ENCODE peak calls at places on chromosomes 2 and 18, in eight cellular contexts. One of them, this sample, is unnamed.

GRCh38 chr2:23009545-23010149 is 375.3 kb upstream of the KLHL29 start:
- DNase-seq in mesenteric fat pad: no peak
- DNase-seq in stimulated activated naive CD4-positive, alpha-beta T cell: no peak
- DNase-seq in KBM-7: no peak
- DNase-seq in germinal center: no peak
- DNase-seq in T1000: peak
- DNase-seq in astrocyte: peak
- DNase-seq in activated T-cell treated with anti-CD3 and anti-CD28 coated beads, Interleukin-2, amount 50 U/mL, for 72 hours: no peak
- DNase-seq in this sample: no peak

GRCh38 chr2:199682001-199682400 is 169.0 kb downstream of the FTCDNL1 start:
- DNase-seq in astrocyte: no peak
- DNase-seq in stimulated activated naive CD4-positive, alpha-beta T cell: no peak
- DNase-seq in germinal center: no peak
- DNase-seq in activated T-cell treated with anti-CD3 and anti-CD28 coated beads, Interleukin-2, amount 50 U/mL, for 72 hours: no peak
- DNase-seq in KBM-7: no peak
- DNase-seq in mesenteric fat pad: no peak
- DNase-seq in T1000: no peak
- DNase-seq in this sample: no peak

GRCh38 chr2:39732492-39732891 is 46.6 kb downstream of the THUMPD2 start:
- DNase-seq in activated T-cell treated with anti-CD3 and anti-CD28 coated beads, Interleukin-2, amount 50 U/mL, for 72 hours: no peak
- DNase-seq in stimulated activated naive CD4-positive, alpha-beta T cell: no peak
- DNase-seq in T1000: no peak
- DNase-seq in mesenteric fat pad: no peak
- DNase-seq in germinal center: no peak
- DNase-seq in KBM-7: no peak
- DNase-seq in astrocyte: no peak
- DNase-seq in this sample: no peak

GRCh38 chr2:98394595-98395153 is 48.4 kb downstream of the CNGA3 start:
- DNase-seq in KBM-7: no peak
- DNase-seq in germinal center: no peak
- DNase-seq in activated T-cell treated with anti-CD3 and anti-CD28 coated beads, Interleukin-2, amount 50 U/mL, for 72 hours: no peak
- DNase-seq in T1000: no peak
- DNase-seq in mesenteric fat pad: no peak
- DNase-seq in astrocyte: peak
- DNase-seq in stimulated activated naive CD4-positive, alpha-beta T cell: no peak
- DNase-seq in this sample: no peak

GRCh38 chr18:741931-742512 is 29.6 kb upstream of the ENOSF1 start:
- DNase-seq in germinal center: peak
- DNase-seq in T1000: no peak
- DNase-seq in activated T-cell treated with anti-CD3 and anti-CD28 coated beads, Interleukin-2, amount 50 U/mL, for 72 hours: no peak
- DNase-seq in mesenteric fat pad: no peak
- DNase-seq in astrocyte: peak
- DNase-seq in stimulated activated naive CD4-positive, alpha-beta T cell: no peak
- DNase-seq in KBM-7: peak
- DNase-seq in this sample: no peak

GRCh38 chr2:239599299-239599698 is 198.5 kb upstream of the HDAC4 start:
- DNase-seq in mesenteric fat pad: peak
- DNase-seq in stimulated activated naive CD4-positive, alpha-beta T cell: no peak
- DNase-seq in T1000: no peak
- DNase-seq in germinal center: no peak
- DNase-seq in astrocyte: no peak
- DNase-seq in KBM-7: no peak
- DNase-seq in activated T-cell treated with anti-CD3 and anti-CD28 coated beads, Interleukin-2, amount 50 U/mL, for 72 hours: no peak
- DNase-seq in this sample: no peak

GRCh38 chr18:63378919-63379638 is 12.1 kb upstream of the KDSR start:
- DNase-seq in T1000: no peak
- DNase-seq in germinal center: no peak
- DNase-seq in activated T-cell treated with anti-CD3 and anti-CD28 coated beads, Interleukin-2, amount 50 U/mL, for 72 hours: no peak
- DNase-seq in astrocyte: no peak
- DNase-seq in stimulated activated naive CD4-positive, alpha-beta T cell: no peak
- DNase-seq in mesenteric fat pad: no peak
- DNase-seq in KBM-7: no peak
- DNase-seq in this sample: no peak

GRCh38 chr2:184113691-184114403 is 484.5 kb upstream of the ZNF804A start:
- DNase-seq in KBM-7: no peak
- DNase-seq in astrocyte: no peak
- DNase-seq in activated T-cell treated with anti-CD3 and anti-CD28 coated beads, Interleukin-2, amount 50 U/mL, for 72 hours: no peak
- DNase-seq in stimulated activated naive CD4-positive, alpha-beta T cell: no peak
- DNase-seq in germinal center: no peak
- DNase-seq in mesenteric fat pad: no peak
- DNase-seq in T1000: no peak
- DNase-seq in this sample: no peak

GRCh38 chr2:1461507-1462390 is 48.5 kb downstream of the TPO start:
- DNase-seq in mesenteric fat pad: no peak
- DNase-seq in T1000: no peak
- DNase-seq in KBM-7: no peak
- DNase-seq in stimulated activated naive CD4-positive, alpha-beta T cell: no peak
- DNase-seq in astrocyte: no peak
- DNase-seq in activated T-cell treated with anti-CD3 and anti-CD28 coated beads, Interleukin-2, amount 50 U/mL, for 72 hours: no peak
- DNase-seq in germinal center: no peak
- DNase-seq in this sample: no peak

GRCh38 chr2:113711857-113712256 is 44.6 kb downstream of the SLC35F5 start:
- DNase-seq in mesenteric fat pad: no peak
- DNase-seq in T1000: no peak
- DNase-seq in KBM-7: no peak
- DNase-seq in stimulated activated naive CD4-positive, alpha-beta T cell: no peak
- DNase-seq in activated T-cell treated with anti-CD3 and anti-CD28 coated beads, Interleukin-2, amount 50 U/mL, for 72 hours: no peak
- DNase-seq in germinal center: no peak
- DNase-seq in astrocyte: no peak
- DNase-seq in this sample: no peak

GRCh38 chr2:134228493-134228903 is 25.4 kb upstream of the MGAT5 start:
- DNase-seq in mesenteric fat pad: no peak
- DNase-seq in T1000: no peak
- DNase-seq in stimulated activated naive CD4-positive, alpha-beta T cell: no peak
- DNase-seq in KBM-7: peak
- DNase-seq in germinal center: no peak
- DNase-seq in activated T-cell treated with anti-CD3 and anti-CD28 coated beads, Interleukin-2, amount 50 U/mL, for 72 hours: no peak
- DNase-seq in astrocyte: no peak
- DNase-seq in this sample: no peak

GRCh38 chr2:205367536-205367935 is 314.8 kb upstream of the NRP2 start:
- DNase-seq in activated T-cell treated with anti-CD3 and anti-CD28 coated beads, Interleukin-2, amount 50 U/mL, for 72 hours: no peak
- DNase-seq in astrocyte: no peak
- DNase-seq in T1000: no peak
- DNase-seq in stimulated activated naive CD4-positive, alpha-beta T cell: no peak
- DNase-seq in germinal center: no peak
- DNase-seq in mesenteric fat pad: no peak
- DNase-seq in KBM-7: no peak
- DNase-seq in this sample: no peak

GRCh38 chr2:197893403-197894177 is 89.2 kb downstream of the PLCL1 start:
- DNase-seq in germinal center: no peak
- DNase-seq in activated T-cell treated with anti-CD3 and anti-CD28 coated beads, Interleukin-2, amount 50 U/mL, for 72 hours: no peak
- DNase-seq in T1000: no peak
- DNase-seq in astrocyte: no peak
- DNase-seq in KBM-7: no peak
- DNase-seq in stimulated activated naive CD4-positive, alpha-beta T cell: no peak
- DNase-seq in mesenteric fat pad: no peak
- DNase-seq in this sample: no peak

GRCh38 chr2:189247276-189247675 is 67.7 kb upstream of the COL5A2 start:
- DNase-seq in KBM-7: no peak
- DNase-seq in mesenteric fat pad: no peak
- DNase-seq in stimulated activated naive CD4-positive, alpha-beta T cell: no peak
- DNase-seq in germinal center: no peak
- DNase-seq in astrocyte: no peak
- DNase-seq in T1000: no peak
- DNase-seq in activated T-cell treated with anti-CD3 and anti-CD28 coated beads, Interleukin-2, amount 50 U/mL, for 72 hours: no peak
- DNase-seq in this sample: no peak

GRCh38 chr2:126776255-126776654 is 120.3 kb downstream of the GYPC start:
- DNase-seq in stimulated activated naive CD4-positive, alpha-beta T cell: no peak
- DNase-seq in activated T-cell treated with anti-CD3 and anti-CD28 coated beads, Interleukin-2, amount 50 U/mL, for 72 hours: no peak
- DNase-seq in astrocyte: no peak
- DNase-seq in KBM-7: no peak
- DNase-seq in mesenteric fat pad: peak
- DNase-seq in germinal center: no peak
- DNase-seq in T1000: no peak
- DNase-seq in this sample: no peak

GRCh38 chr2:138500592-138501426 is 761 bp upstream of the SPOPL start:
- DNase-seq in astrocyte: no peak
- DNase-seq in KBM-7: no peak
- DNase-seq in activated T-cell treated with anti-CD3 and anti-CD28 coated beads, Interleukin-2, amount 50 U/mL, for 72 hours: no peak
- DNase-seq in mesenteric fat pad: no peak
- DNase-seq in T1000: no peak
- DNase-seq in stimulated activated naive CD4-positive, alpha-beta T cell: no peak
- DNase-seq in germinal center: no peak
- DNase-seq in this sample: no peak

GRCh38 chr2:74850816-74851566 is 17.1 kb downstream of the HK2 start:
- DNase-seq in T1000: no peak
- DNase-seq in germinal center: no peak
- DNase-seq in mesenteric fat pad: no peak
- DNase-seq in KBM-7: no peak
- DNase-seq in activated T-cell treated with anti-CD3 and anti-CD28 coated beads, Interleukin-2, amount 50 U/mL, for 72 hours: no peak
- DNase-seq in astrocyte: peak
- DNase-seq in stimulated activated naive CD4-positive, alpha-beta T cell: no peak
- DNase-seq in this sample: no peak

GRCh38 chr2:176079285-176079830 is 4.4 kb downstream of the EVX2 start:
- DNase-seq in KBM-7: no peak
- DNase-seq in germinal center: no peak
- DNase-seq in mesenteric fat pad: no peak
- DNase-seq in stimulated activated naive CD4-positive, alpha-beta T cell: no peak
- DNase-seq in activated T-cell treated with anti-CD3 and anti-CD28 coated beads, Interleukin-2, amount 50 U/mL, for 72 hours: no peak
- DNase-seq in T1000: no peak
- DNase-seq in astrocyte: no peak
- DNase-seq in this sample: no peak

GRCh38 chr18:59446012-59446411 is 86.9 kb upstream of the LMAN1 start:
- DNase-seq in astrocyte: peak
- DNase-seq in germinal center: no peak
- DNase-seq in activated T-cell treated with anti-CD3 and anti-CD28 coated beads, Interleukin-2, amount 50 U/mL, for 72 hours: no peak
- DNase-seq in mesenteric fat pad: no peak
- DNase-seq in stimulated activated naive CD4-positive, alpha-beta T cell: no peak
- DNase-seq in KBM-7: no peak
- DNase-seq in T1000: no peak
- DNase-seq in this sample: no peak

This sample was measured in effector CD8-positive, alpha-beta T cell.